ENCODE peak calls at places on chromosomes 12 and 14, in four cellular contexts. R is GM23248, I is neural progenitor cell, A is HCT116. W is an unnamed sample.

GRCh38 chr12:57756406-57757341 is 1.8 kb downstream of the MARCHF9 start:
- DNase-seq in R (no peak), I (peak), A (no peak), W (peak)

GRCh38 chr14:70916300-70916699 is 9.0 kb downstream of the PCNX1 start:
- DNase-seq in R (no peak), I (no peak), A (no peak), W (no peak)

GRCh38 chr14:87255046-87255445 is 737.9 kb downstream of the GALC start:
- DNase-seq in R (no peak), I (no peak), A (no peak), W (no peak)

GRCh38 chr14:55749201-55749812 is 169.3 kb downstream of the KTN1 start:
- DNase-seq in R (peak), I (peak), A (no peak), W (no peak)

GRCh38 chr12:120260607-120261006 is 4.9 kb downstream of the PXN start:
- DNase-seq in R (no peak), I (no peak), A (no peak), W (no peak)

GRCh38 chr12:108854453-108855283 is 2.7 kb downstream of the SSH1 start:
- DNase-seq in R (peak), I (no peak), A (peak), W (no peak)

GRCh38 chr12:48001426-48002178 is 2.7 kb downstream of the COL2A1 start:
- DNase-seq in R (peak), I (peak), A (peak), W (peak)

GRCh38 chr12:62716866-62717477 is 218.0 kb downstream of the PPM1H start:
- DNase-seq in R (no peak), I (no peak), A (no peak), W (no peak)

GRCh38 chr12:30329281-30329680 is 366.4 kb downstream of the IPO8 start:
- DNase-seq in R (no peak), I (no peak), A (no peak), W (no peak)

GRCh38 chr14:59510957-59511356 is 26.6 kb downstream of the JKAMP start:
- DNase-seq in R (no peak), I (no peak), A (no peak), W (no peak)

GRCh38 chr12:119630962-119631550 is 36.9 kb upstream of the PRKAB1 start:
- DNase-seq in R (no peak), I (no peak), A (no peak), W (no peak)

GRCh38 chr14:55448146-55448614 is 7.8 kb upstream of the TBPL2 start:
- DNase-seq in R (peak), I (no peak), A (peak), W (no peak)

GRCh38 chr14:93941293-93941910 is 14.3 kb downstream of the FAM181A start:
- DNase-seq in R (no peak), I (no peak), A (no peak), W (no peak)

GRCh38 chr14:58783801-58784511 is 146.2 kb downstream of the DACT1 start:
- DNase-seq in R (no peak), I (no peak), A (no peak), W (no peak)

GRCh38 chr14:96905825-96906224 is 108.6 kb downstream of the VRK1 start:
- DNase-seq in R (no peak), I (no peak), A (no peak), W (no peak)

GRCh38 chr12:81077686-81078441 is at the start of gene ACSS3:
- DNase-seq in R (peak), I (peak), A (no peak), W (peak)

GRCh38 chr12:4118601-4119156 is 154.9 kb upstream of the CCND2 start:
- DNase-seq in R (no peak), I (no peak), A (no peak), W (no peak)

GRCh38 chr12:29004936-29005304 is 144.2 kb upstream of the FAR2 start:
- DNase-seq in R (no peak), I (no peak), A (no peak), W (no peak)

GRCh38 chr14:100608586-100609330 is 21.5 kb upstream of the BEGAIN start:
- DNase-seq in R (no peak), I (no peak), A (no peak), W (no peak)

GRCh38 chr12:119735079-119735478 is 67.1 kb downstream of the PRKAB1 start:
- DNase-seq in R (no peak), I (no peak), A (no peak), W (no peak)

GRCh38 chr12:125773033-125773432 is 707.8 kb downstream of the AACS start:
- DNase-seq in R (peak), I (peak), A (peak), W (peak)

GRCh38 chr12:990308-990648 is 745 bp upstream of the ERC1 start:
- DNase-seq in R (peak), I (peak), A (no peak), W (peak)

GRCh38 chr14:99538275-99538674 is 57.1 kb downstream of the CCNK start:
- DNase-seq in R (no peak), I (no peak), A (no peak), W (no peak)

GRCh38 chr14:73755434-73756014 is 41.3 kb upstream of the PNMA1 start:
- DNase-seq in R (peak), I (no peak), A (no peak), W (no peak)
- H3K27ac ChIP-seq in R (peak), I (no peak), A (no peak), W (no peak)

GRCh38 chr12:93563807-93564538 is 8.5 kb upstream of the SOCS2 start:
- DNase-seq in R (peak), I (peak), A (peak), W (peak)
- TF ChIP-seq EZH2phosphoT487 in R (no peak), I (no peak), A (no peak), W (no peak)

GRCh38 chr14:102288139-102288538 is 16.8 kb downstream of the MOK start:
- DNase-seq in R (no peak), I (no peak), A (no peak), W (no peak)
- TF ChIP-seq EZH2 in R (no peak), I (no peak), A (no peak), W (no peak)

GRCh38 chr12:93178154-93178878 is 199.4 kb upstream of the NUDT4 start:
- DNase-seq in R (no peak), I (no peak), A (no peak), W (no peak)

GRCh38 chr12:93176610-93177126 is 201.1 kb upstream of the NUDT4 start:
- DNase-seq in R (no peak), I (no peak), A (no peak), W (no peak)

GRCh38 chr12:93176166-93176565 is 201.6 kb upstream of the NUDT4 start:
- DNase-seq in R (peak), I (no peak), A (no peak), W (no peak)

GRCh38 chr12:93179792-93180191 is 197.9 kb upstream of the NUDT4 start:
- DNase-seq in R (no peak), I (no peak), A (no peak), W (no peak)

GRCh38 chr12:93177208-93178153 is 200.2 kb upstream of the NUDT4 start:
- DNase-seq in R (peak), I (no peak), A (no peak), W (no peak)
- H3K27ac ChIP-seq in R (no peak), I (no peak), A (no peak), W (no peak)

GRCh38 chr14:46487582-46488350 is 163.8 kb downstream of the RPL10L start:
- DNase-seq in R (no peak), I (no peak), A (no peak), W (peak)

GRCh38 chr14:46488374-46488773 is 163.2 kb downstream of the RPL10L start:
- DNase-seq in R (no peak), I (no peak), A (no peak), W (no peak)

DNA sequence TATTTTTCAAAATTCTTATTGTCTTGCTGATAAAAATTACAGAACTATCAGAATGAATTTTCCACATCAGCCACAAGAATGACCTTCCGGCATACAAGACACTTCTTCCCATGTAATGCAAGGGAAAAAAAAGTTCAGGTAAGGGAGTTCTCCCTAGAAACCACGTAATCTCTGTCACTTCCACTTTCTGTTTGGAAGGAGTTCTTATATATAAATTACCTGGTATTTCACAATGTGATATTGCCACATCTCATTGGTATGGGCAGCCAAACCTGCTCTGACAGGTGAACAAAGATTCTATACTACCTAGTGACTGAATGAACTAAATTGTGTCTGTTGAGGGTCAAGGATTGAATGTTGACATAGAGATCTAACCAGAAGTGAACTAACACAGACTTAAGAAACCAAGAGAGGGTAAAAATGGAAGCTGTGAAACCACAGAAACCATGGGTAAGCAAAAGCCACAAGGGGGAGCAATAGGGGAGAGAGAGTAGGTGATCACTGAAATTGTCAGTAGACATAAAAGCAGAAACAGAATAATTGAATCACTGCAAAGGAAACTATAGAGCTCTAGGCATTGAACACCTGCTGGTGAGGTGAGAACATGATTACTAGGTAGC is 161.3 kb downstream of the RPL10L start:
- DNase-seq in R (no peak), I (peak), A (peak), W (peak)
- TF ChIP-seq EZH2phosphoT487 in R (no peak), I (no peak), A (no peak), W (no peak)